ENCODE peak calls at places on chromosomes 12 and 14, in eight cellular contexts. N is epithelial cell of prostate; V is NCI-H345; W is DMS153; F is memory B cell; C is stimulated activated CD4-positive, alpha-beta T cell treated with anti-CD3 and anti-CD28 coated beads, Interleukin-2, amount 100 ng/mL, for 48 hours; M is NCI-H1105 treated with DMSO at 0.1 percent for 48 hours; J is activated T-cell treated with anti-CD3 and anti-CD28 coated beads, Interleukin-2, amount 50 U/mL, for 72 hours. Z is an unnamed sample.

GRCh38 chr12:20629414-20630156 is 65.5 kb upstream of the SLCO1C1 start:
- DNase-seq in N (peak; percentile 8), V (no peak), W (no peak), F (no peak), C (no peak), M (no peak), J (no peak), Z (peak; percentile 13)

GRCh38 chr12:108772896-108773797 is 41.8 kb upstream of the CORO1C start:
- DNase-seq in N (no peak), V (no peak), W (no peak), F (no peak), C (no peak), M (no peak), J (no peak), Z (peak; percentile 20)

GRCh38 chr12:123231931-123232330 is 1.0 kb downstream of the MPHOSPH9 start:
- DNase-seq in N (no peak), V (no peak), W (peak; percentile 5), F (no peak), C (no peak), M (peak; percentile 37), J (no peak), Z (no peak)

GRCh38 chr14:80602931-80603330 is 338.6 kb downstream of the CEP128 start:
- DNase-seq in N (no peak), V (no peak), W (no peak), F (no peak), C (no peak), M (no peak), J (no peak), Z (no peak)

GRCh38 chr14:61973981-61974380 is 211.8 kb downstream of the SNAPC1 start:
- DNase-seq in N (no peak), V (no peak), W (no peak), F (no peak), C (no peak), M (no peak), J (no peak), Z (peak; percentile 23)

GRCh38 chr12:13811061-13811460 is 170.3 kb downstream of the GRIN2B start:
- DNase-seq in N (peak; percentile 54), V (no peak), W (no peak), F (no peak), C (no peak), M (no peak), J (no peak), Z (no peak)

GRCh38 chr12:127060933-127061332 is 1206.0 kb upstream of the TMEM132C start:
- DNase-seq in N (no peak), V (no peak), W (no peak), F (no peak), C (no peak), M (no peak), J (no peak), Z (no peak)

GRCh38 chr12:31234955-31235867 is 90.7 kb downstream of the SINHCAF start:
- DNase-seq in N (no peak), V (peak; percentile 62), W (peak; percentile 86), F (no peak), C (no peak), M (peak; percentile 94), J (no peak), Z (peak; percentile 64)

GRCh38 chr12:80293759-80294158 is 150.3 kb upstream of the PTPRQ start:
- DNase-seq in N (no peak), V (no peak), W (no peak), F (no peak), C (no peak), M (peak; percentile 88), J (no peak), Z (no peak)

GRCh38 chr14:104141621-104142091 is 3.3 kb downstream of the KIF26A start:
- DNase-seq in N (no peak), V (no peak), W (no peak), F (no peak), C (no peak), M (no peak), J (no peak), Z (no peak)

GRCh38 chr12:45051490-45052105 is 699 bp upstream of the DBX2 start:
- DNase-seq in N (no peak), V (no peak), W (no peak), F (no peak), C (no peak), M (peak; percentile 57), J (no peak), Z (no peak)

GRCh38 chr14:73125169-73125588 is 11.1 kb upstream of the PSEN1 start:
- DNase-seq in N (no peak), V (peak; percentile 30), W (no peak), F (no peak), C (no peak), M (no peak), J (no peak), Z (no peak)

GRCh38 chr14:76456200-76456599 is 80.3 kb downstream of the ESRRB start:
- DNase-seq in N (no peak), V (peak; percentile 41), W (peak; percentile 61), F (no peak), C (peak; percentile 51), M (peak; percentile 54), J (peak; percentile 49), Z (peak; percentile 1)

GRCh38 chr14:103551338-103551762 is 11.1 kb downstream of the BAG5 start:
- DNase-seq in N (no peak), V (no peak), W (no peak), F (no peak), C (no peak), M (no peak), J (no peak), Z (no peak)

GRCh38 chr14:54356172-54356571 is 40.6 kb upstream of the CDKN3 start:
- DNase-seq in N (no peak), V (peak; percentile 7), W (no peak), F (no peak), C (no peak), M (no peak), J (no peak), Z (no peak)

GRCh38 chr12:119989619-119990381 is 764 bp downstream of the BICDL1 start:
- DNase-seq in N (peak; percentile 14), V (peak; percentile 64), W (no peak), F (peak; percentile 66), C (peak; percentile 68), M (peak; percentile 20), J (peak; percentile 86), Z (peak; percentile 72)

GRCh38 chr14:74792249-74793039 is 29.3 kb downstream of the YLPM1 start:
- DNase-seq in N (no peak), V (no peak), W (no peak), F (no peak), C (no peak), M (no peak), J (no peak), Z (peak; percentile 22)

GRCh38 chr12:8996682-8997405 is 7.5 kb downstream of the KLRG1 start:
- DNase-seq in N (peak; percentile 26), V (no peak), W (no peak), F (no peak), C (no peak), M (no peak), J (peak; percentile 51), Z (peak; percentile 71)

GRCh38 chr12:52327830-52328500 is 6.8 kb upstream of the KRT83 start:
- DNase-seq in N (no peak), V (no peak), W (no peak), F (no peak), C (no peak), M (no peak), J (no peak), Z (no peak)

GRCh38 chr12:56157201-56158028 is 744 bp upstream of the MYL6 start:
- DNase-seq in N (no peak), V (peak; percentile 87), W (peak; percentile 77), F (peak; percentile 67), C (peak; percentile 45), M (peak; percentile 84), J (peak; percentile 66), Z (peak; percentile 94)